ENCODE peak calls at places on chromosomes 3 and 15, in four cellular contexts. One of them, this sample, is unnamed.
A peak's percentile ranks its signal among the peaks of the same experiment; 100 is the strongest.

GRCh38 chr15:73399163-73399562 is 30.4 kb upstream of the HCN4 start:
- DNase-seq in SK-N-SH: no peak
- DNase-seq in endodermal cell: no peak
- DNase-seq in mammary epithelial cell: no peak
- DNase-seq in this sample: no peak

GRCh38 chr3:194137314-194138097 is 1.6 kb downstream of the HES1 start:
- DNase-seq in SK-N-SH: peak; percentile 74
- DNase-seq in mammary epithelial cell: peak; percentile 64
- DNase-seq in endodermal cell: peak; percentile 81
- DNase-seq in this sample: peak; percentile 61

GRCh38 chr3:186237915-186238314 is 124.1 kb downstream of the DGKG start:
- DNase-seq in mammary epithelial cell: no peak
- DNase-seq in SK-N-SH: no peak
- DNase-seq in endodermal cell: no peak
- DNase-seq in this sample: no peak

GRCh38 chr3:130963878-130964277 is 62.7 kb downstream of the ASTE1 start:
- DNase-seq in SK-N-SH: no peak
- DNase-seq in mammary epithelial cell: peak; percentile 97
- DNase-seq in endodermal cell: no peak
- DNase-seq in this sample: no peak

GRCh38 chr3:28677581-28677980 is 329.0 kb upstream of the AZI2 start:
- DNase-seq in endodermal cell: no peak
- DNase-seq in SK-N-SH: no peak
- DNase-seq in mammary epithelial cell: no peak
- DNase-seq in this sample: no peak

GRCh38 chr15:41486286-41486685 is 7.4 kb upstream of the ITPKA start:
- DNase-seq in SK-N-SH: peak; percentile 28
- DNase-seq in endodermal cell: no peak
- DNase-seq in mammary epithelial cell: no peak
- DNase-seq in this sample: no peak

GRCh38 chr15:60328852-60329443 is 68.8 kb downstream of the ANXA2 start:
- DNase-seq in mammary epithelial cell: no peak
- DNase-seq in SK-N-SH: peak; percentile 36
- DNase-seq in endodermal cell: peak; percentile 66
- DNase-seq in this sample: peak; percentile 7

GRCh38 chr3:193086688-193087087 is 154.3 kb upstream of the PLAAT1 start:
- DNase-seq in mammary epithelial cell: no peak
- DNase-seq in endodermal cell: no peak
- DNase-seq in SK-N-SH: no peak
- DNase-seq in this sample: no peak

GRCh38 chr3:99467420-99467819 is 171.0 kb upstream of the COL8A1 start:
- DNase-seq in mammary epithelial cell: no peak
- DNase-seq in SK-N-SH: no peak
- DNase-seq in endodermal cell: peak; percentile 44
- DNase-seq in this sample: no peak

GRCh38 chr15:75231836-75232235 is 26.3 kb upstream of the GOLGA6C start:
- DNase-seq in endodermal cell: no peak
- DNase-seq in SK-N-SH: no peak
- DNase-seq in mammary epithelial cell: no peak
- DNase-seq in this sample: no peak

GRCh38 chr3:6421666-6422065 is 439.2 kb upstream of the GRM7 start:
- DNase-seq in endodermal cell: no peak
- DNase-seq in SK-N-SH: no peak
- DNase-seq in mammary epithelial cell: no peak
- DNase-seq in this sample: no peak

GRCh38 chr3:6417174-6417573 is 443.7 kb upstream of the GRM7 start:
- DNase-seq in endodermal cell: no peak
- DNase-seq in mammary epithelial cell: no peak
- DNase-seq in SK-N-SH: no peak
- DNase-seq in this sample: no peak

GRCh38 chr3:6418492-6418891 is 442.4 kb upstream of the GRM7 start:
- DNase-seq in mammary epithelial cell: no peak
- DNase-seq in endodermal cell: no peak
- DNase-seq in SK-N-SH: no peak
- DNase-seq in this sample: no peak

GRCh38 chr3:6416049-6416661 is 444.8 kb upstream of the GRM7 start:
- DNase-seq in endodermal cell: no peak
- DNase-seq in mammary epithelial cell: no peak
- DNase-seq in SK-N-SH: no peak
- DNase-seq in this sample: no peak
- H3K9ac ChIP-seq in endodermal cell: no peak overlapping the region
- H3K9ac ChIP-seq in mammary epithelial cell: no peak overlapping the region
- H3K9ac ChIP-seq in SK-N-SH: no peak overlapping the region
- H3K9ac ChIP-seq in this sample: no peak overlapping the region

DNA sequence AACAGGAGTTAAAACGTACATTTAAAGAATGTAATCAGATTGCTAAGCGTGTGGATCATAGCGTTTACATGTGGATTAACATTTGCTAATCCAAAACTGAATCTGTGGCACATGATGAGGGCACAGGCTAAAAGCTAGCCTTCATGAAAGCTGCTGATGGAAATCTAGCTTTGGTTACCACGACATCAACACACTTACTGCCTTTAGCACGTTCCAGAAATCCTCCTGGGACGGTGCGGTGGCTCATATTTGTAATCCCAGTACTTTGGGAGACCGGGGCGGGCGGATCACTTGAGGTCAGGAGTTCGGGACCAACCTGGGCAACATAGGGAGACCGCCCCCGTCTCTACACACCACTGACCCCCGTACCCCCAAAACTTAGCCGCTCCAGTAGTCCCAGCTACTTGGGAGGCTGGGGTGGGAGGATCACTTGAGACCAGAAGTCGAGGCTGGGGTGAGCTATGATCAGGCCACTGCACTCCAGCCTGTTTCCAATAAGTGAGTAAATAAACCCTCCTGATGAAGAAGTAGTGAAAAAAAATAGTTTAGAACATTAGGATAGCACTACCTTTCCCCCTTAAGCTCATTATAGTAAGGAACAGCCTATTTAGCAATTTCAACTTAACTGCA is 1.2 kb upstream of the PRTG start:
- DNase-seq in endodermal cell: no peak
- DNase-seq in mammary epithelial cell: no peak
- DNase-seq in SK-N-SH: peak; percentile 34
- DNase-seq in this sample: no peak
- H3K4me3 ChIP-seq in endodermal cell: peak overlapping the region; percentile 87
- H3K4me3 ChIP-seq in mammary epithelial cell: no peak overlapping the region
- H3K4me3 ChIP-seq in SK-N-SH: peak overlapping the region; percentile 91
- H3K4me3 ChIP-seq in this sample: no peak overlapping the region

GRCh38 chr15:57591822-57592367 is at the start of gene MYZAP:
- DNase-seq in endodermal cell: peak; percentile 88
- DNase-seq in mammary epithelial cell: no peak
- DNase-seq in SK-N-SH: peak; percentile 89
- DNase-seq in this sample: no peak
- H3K9ac ChIP-seq in endodermal cell: no peak within 1 kb of the TSS
- H3K9ac ChIP-seq in mammary epithelial cell: no peak within 1 kb of the TSS
- H3K9ac ChIP-seq in SK-N-SH: no peak within 1 kb of the TSS
- H3K9ac ChIP-seq in this sample: no peak within 1 kb of the TSS

DNA sequence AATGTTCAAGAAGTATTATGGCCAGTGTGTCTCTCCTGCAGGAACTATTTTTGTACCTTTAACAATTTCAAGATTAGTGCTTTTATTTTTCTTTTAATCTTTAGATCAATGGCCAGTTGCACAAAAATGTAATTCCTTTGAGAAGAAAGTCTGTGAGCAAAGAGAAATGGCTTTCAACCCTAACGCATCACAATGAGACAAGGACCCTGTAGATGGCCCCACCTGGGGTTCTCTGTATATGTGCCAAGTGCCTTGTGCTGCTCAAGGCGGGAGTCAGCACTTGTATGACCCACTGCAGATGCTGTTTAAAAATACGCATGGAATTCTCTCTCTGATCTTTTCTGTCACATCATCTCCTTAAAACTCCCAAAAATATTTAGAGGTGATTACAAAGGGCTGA is 453.4 kb downstream of the OCA2 start:
- DNase-seq in endodermal cell: no peak
- DNase-seq in SK-N-SH: no peak
- DNase-seq in mammary epithelial cell: no peak
- DNase-seq in this sample: no peak
- H3K4me3 ChIP-seq in endodermal cell: no peak overlapping the region
- H3K4me3 ChIP-seq in SK-N-SH: no peak overlapping the region
- H3K4me3 ChIP-seq in mammary epithelial cell: no peak overlapping the region
- H3K4me3 ChIP-seq in this sample: no peak overlapping the region

DNA sequence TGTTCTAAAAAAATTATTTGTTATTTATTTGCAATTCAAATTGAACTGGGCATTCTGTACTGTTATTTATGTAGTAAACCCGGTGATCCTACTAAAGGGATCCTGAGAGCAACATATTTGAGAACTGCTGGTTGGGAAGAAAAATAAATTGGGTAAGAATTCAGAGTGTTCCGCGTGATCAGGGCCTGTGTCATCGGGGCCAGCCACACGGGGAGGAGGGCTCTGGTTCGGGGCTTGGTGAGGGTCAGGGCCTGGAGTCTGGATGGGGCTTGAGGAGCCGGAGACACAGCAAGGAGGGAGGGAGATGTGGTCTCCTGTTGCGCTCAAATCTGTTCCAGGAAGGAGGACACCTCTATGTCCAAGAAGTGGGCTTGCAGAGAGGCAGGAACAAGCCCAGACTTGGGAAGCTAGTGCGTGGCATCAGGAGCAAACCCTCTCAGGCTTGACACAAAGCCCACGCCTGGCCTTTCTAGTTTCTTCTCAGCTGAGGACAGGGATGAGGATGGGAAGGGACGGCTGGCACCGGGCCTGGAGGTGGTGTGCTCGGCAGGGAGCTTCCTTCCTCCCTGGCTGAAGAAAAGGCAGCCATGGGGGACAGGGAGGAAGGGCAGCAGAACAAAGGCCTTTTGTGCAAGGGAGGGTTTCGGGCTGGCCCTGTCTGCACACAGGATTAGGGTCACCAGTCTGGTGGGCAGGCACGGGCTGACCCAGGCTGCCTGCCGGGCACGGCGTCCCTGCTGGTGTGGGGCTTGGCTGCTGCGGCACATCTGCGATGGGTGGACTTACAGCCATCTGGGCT is 22.9 kb upstream of the FBLN2 start:
- DNase-seq in endodermal cell: no peak
- DNase-seq in SK-N-SH: no peak
- DNase-seq in mammary epithelial cell: peak; percentile 61
- DNase-seq in this sample: no peak
- H3K9ac ChIP-seq in endodermal cell: no peak overlapping the region
- H3K9ac ChIP-seq in SK-N-SH: no peak overlapping the region
- H3K9ac ChIP-seq in mammary epithelial cell: no peak overlapping the region
- H3K9ac ChIP-seq in this sample: no peak overlapping the region

DNA sequence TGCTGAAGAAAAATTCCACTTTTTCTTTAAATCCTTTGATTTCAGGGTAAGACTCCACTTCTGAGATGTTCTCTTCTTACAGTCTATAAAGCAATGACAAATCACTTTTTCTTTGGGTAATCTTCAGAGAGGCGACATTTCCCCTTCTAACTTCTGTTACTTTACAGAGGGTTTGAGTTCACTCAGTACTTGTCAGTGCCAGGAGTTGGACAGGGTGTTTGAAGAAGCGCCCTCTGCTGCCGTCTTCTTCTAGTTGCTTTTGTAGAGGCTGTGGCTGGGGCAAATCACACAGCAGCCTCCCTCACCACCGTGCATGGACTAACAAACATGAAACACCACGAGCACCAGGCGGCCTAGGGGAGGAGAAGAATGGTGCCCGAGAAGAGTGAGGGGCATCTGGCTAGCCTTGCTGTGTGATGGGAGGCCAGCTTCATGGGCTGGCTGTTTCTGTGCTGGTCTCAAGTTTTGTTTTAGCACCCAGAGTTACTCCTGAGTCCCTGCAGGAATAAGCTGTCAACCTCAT is at the start of gene CD80:
- DNase-seq in mammary epithelial cell: peak; percentile 16
- DNase-seq in SK-N-SH: no peak
- DNase-seq in endodermal cell: peak; percentile 88
- DNase-seq in this sample: peak; percentile 41
- H3K4me3 ChIP-seq in mammary epithelial cell: no peak within 1 kb of the TSS
- H3K4me3 ChIP-seq in SK-N-SH: no peak within 1 kb of the TSS
- H3K4me3 ChIP-seq in endodermal cell: no peak within 1 kb of the TSS
- H3K4me3 ChIP-seq in this sample: no peak within 1 kb of the TSS

GRCh38 chr3:13159890-13160289 is 86.7 kb upstream of the IQSEC1 start:
- DNase-seq in endodermal cell: no peak
- DNase-seq in SK-N-SH: peak; percentile 62
- DNase-seq in mammary epithelial cell: peak; percentile 46
- DNase-seq in this sample: no peak

GRCh38 chr3:13160619-13161018 is 87.4 kb upstream of the IQSEC1 start:
- DNase-seq in mammary epithelial cell: no peak
- DNase-seq in endodermal cell: no peak
- DNase-seq in SK-N-SH: peak; percentile 57
- DNase-seq in this sample: no peak

GRCh38 chr3:13158871-13159270 is 85.6 kb upstream of the IQSEC1 start:
- DNase-seq in mammary epithelial cell: no peak
- DNase-seq in SK-N-SH: no peak
- DNase-seq in endodermal cell: no peak
- DNase-seq in this sample: no peak

GRCh38 chr3:13157986-13158385 is 84.8 kb upstream of the IQSEC1 start:
- DNase-seq in mammary epithelial cell: no peak
- DNase-seq in endodermal cell: peak; percentile 58
- DNase-seq in SK-N-SH: no peak
- DNase-seq in this sample: no peak

DNA sequence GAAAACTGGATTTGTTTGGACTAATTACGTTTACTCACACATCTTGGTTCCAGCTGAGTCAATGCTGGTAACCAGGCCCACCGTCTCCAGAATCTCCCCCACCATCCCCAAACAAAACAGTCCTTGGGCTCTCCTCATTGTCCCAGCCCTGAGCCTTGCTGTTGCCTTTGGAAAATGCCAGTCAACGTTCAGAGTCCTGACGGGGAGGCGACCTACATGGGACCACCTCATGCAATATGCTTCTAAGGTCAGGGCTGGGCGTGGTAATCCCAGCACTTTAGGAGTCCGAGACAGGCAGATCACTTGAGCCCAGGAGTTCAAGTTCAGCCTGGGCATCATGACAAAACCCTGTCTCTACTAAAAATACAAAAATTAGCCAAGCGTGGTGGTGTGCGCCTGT is 85.2 kb upstream of the IQSEC1 start:
- DNase-seq in mammary epithelial cell: no peak
- DNase-seq in endodermal cell: no peak
- DNase-seq in SK-N-SH: no peak
- DNase-seq in this sample: no peak
- H3K9ac ChIP-seq in mammary epithelial cell: no peak overlapping the region
- H3K9ac ChIP-seq in endodermal cell: no peak overlapping the region
- H3K9ac ChIP-seq in SK-N-SH: no peak overlapping the region
- H3K9ac ChIP-seq in this sample: no peak overlapping the region

DNA sequence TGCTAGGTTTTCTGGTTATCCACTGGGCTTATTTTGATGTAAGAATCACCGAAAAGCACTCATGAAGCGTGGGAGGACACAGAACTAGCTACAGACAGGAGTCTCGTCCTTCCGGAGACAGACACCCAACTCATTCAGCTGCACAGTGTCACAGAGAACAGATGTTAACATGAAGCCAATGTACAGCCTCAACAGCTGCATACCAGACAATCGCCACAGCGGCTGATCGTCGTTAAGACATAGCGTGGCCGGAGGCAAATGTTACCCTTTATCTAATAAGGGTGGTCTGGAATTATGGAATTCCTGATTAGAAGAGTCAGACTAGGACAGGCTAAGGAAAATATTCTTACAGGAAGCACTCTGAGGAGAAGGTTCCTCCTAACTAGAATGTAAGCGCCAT is 1.2 kb upstream of the PYGO1 start:
- DNase-seq in SK-N-SH: peak; percentile 75
- DNase-seq in endodermal cell: no peak
- DNase-seq in mammary epithelial cell: no peak
- DNase-seq in this sample: no peak
- H3K4me3 ChIP-seq in SK-N-SH: peak overlapping the region; percentile 77
- H3K4me3 ChIP-seq in endodermal cell: peak overlapping the region; percentile 80
- H3K4me3 ChIP-seq in mammary epithelial cell: no peak overlapping the region
- H3K4me3 ChIP-seq in this sample: no peak overlapping the region

This sample was measured in DND-41.